ENCODE peak calls at places on chromosomes 1 and 21, in four cellular contexts. J, V, K and B are unnamed samples.

GRCh38 chr1:51792864-51793263 is 85.7 kb downstream of the NRDC start:
- DNase-seq in J (peak), V (peak), K (no peak), B (peak)

GRCh38 chr21:27743971-27744564 is 777.2 kb upstream of the ADAMTS5 start:
- DNase-seq in J (no peak), V (no peak), K (no peak), B (no peak)

GRCh38 chr1:37651803-37652202 is 17.1 kb upstream of the RSPO1 start:
- DNase-seq in J (no peak), V (no peak), K (no peak), B (no peak)

GRCh38 chr1:165144757-165145397 is 211.6 kb downstream of the LMX1A start:
- DNase-seq in J (peak), V (peak), K (peak), B (peak)

GRCh38 chr1:85992756-85993155 is 163.8 kb downstream of the COL24A1 start:
- DNase-seq in J (peak), V (peak), K (no peak), B (no peak)

GRCh38 chr1:7586031-7586941 is 184.8 kb upstream of the VAMP3 start:
- DNase-seq in J (no peak), V (no peak), K (no peak), B (no peak)

GRCh38 chr1:62585481-62586155 is 11.7 kb upstream of the ANGPTL3 start:
- DNase-seq in J (no peak), V (no peak), K (peak), B (no peak)

GRCh38 chr21:39712976-39713375 is 32.0 kb upstream of the IGSF5 start:
- DNase-seq in J (no peak), V (no peak), K (peak), B (no peak)

GRCh38 chr1:167726038-167726437 is 4.3 kb downstream of the MPZL1 start:
- DNase-seq in J (no peak), V (no peak), K (no peak), B (no peak)

GRCh38 chr1:150365945-150366344 is 2.0 kb downstream of the RPRD2 start:
- DNase-seq in J (peak), V (peak), K (no peak), B (no peak)

GRCh38 chr21:38979271-38980196 is 173.8 kb downstream of the ETS2 start:
- DNase-seq in J (peak), V (peak), K (no peak), B (no peak)

GRCh38 chr1:230126529-230127104 is 59.6 kb downstream of the GALNT2 start:
- DNase-seq in J (no peak), V (no peak), K (no peak), B (no peak)

GRCh38 chr1:175217674-175218073 is 25.1 kb upstream of the KIAA0040 start:
- DNase-seq in J (no peak), V (no peak), K (no peak), B (no peak)

GRCh38 chr1:203791498-203791897 is 3.9 kb upstream of the ZBED6 start:
- DNase-seq in J (no peak), V (peak), K (no peak), B (no peak)

GRCh38 chr1:9687120-9687875 is 35.8 kb downstream of the PIK3CD start:
- DNase-seq in J (peak), V (peak), K (peak), B (no peak)

GRCh38 chr1:160403244-160403643 is 2.9 kb downstream of the VANGL2 start:
- DNase-seq in J (no peak), V (peak), K (no peak), B (no peak)

GRCh38 chr1:231528175-231529029 is at the start of gene TSNAX:
- DNase-seq in J (peak), V (peak), K (peak), B (peak)

GRCh38 chr1:168512864-168513595 is 30.8 kb downstream of the XCL2 start:
- DNase-seq in J (no peak), V (no peak), K (peak), B (no peak)

GRCh38 chr1:22914633-22915217 is 57.9 kb downstream of the LACTBL1 start:
- DNase-seq in J (no peak), V (no peak), K (no peak), B (no peak)

GRCh38 chr1:184615301-184615700 is 139.4 kb downstream of the EDEM3 start:
- DNase-seq in J (no peak), V (no peak), K (no peak), B (no peak)

GRCh38 chr1:93804412-93804811 is 74.6 kb downstream of the DNTTIP2 start:
- DNase-seq in J (peak), V (peak), K (no peak), B (peak)

GRCh38 chr1:236938745-236939144 is 65.5 kb downstream of the MT1HL1 start:
- DNase-seq in J (no peak), V (no peak), K (no peak), B (no peak)

GRCh38 chr21:26412831-26413329 is 160.2 kb downstream of the CYYR1 start:
- DNase-seq in J (no peak), V (no peak), K (no peak), B (no peak)

GRCh38 chr1:172269644-172270043 is 150.8 kb upstream of the C1orf105 start:
- DNase-seq in J (peak), V (peak), K (peak), B (no peak)

GRCh38 chr1:242524571-242525359 is at the start of gene PLD5:
- DNase-seq in J (peak), V (no peak), K (no peak), B (no peak)

GRCh38 chr1:59057211-59057694 is 239.6 kb upstream of the FGGY start:
- DNase-seq in J (peak), V (peak), K (peak), B (peak)
- TF ChIP-seq CTCF in J (peak), V (no peak), K (no peak), B (no peak)

DNA sequence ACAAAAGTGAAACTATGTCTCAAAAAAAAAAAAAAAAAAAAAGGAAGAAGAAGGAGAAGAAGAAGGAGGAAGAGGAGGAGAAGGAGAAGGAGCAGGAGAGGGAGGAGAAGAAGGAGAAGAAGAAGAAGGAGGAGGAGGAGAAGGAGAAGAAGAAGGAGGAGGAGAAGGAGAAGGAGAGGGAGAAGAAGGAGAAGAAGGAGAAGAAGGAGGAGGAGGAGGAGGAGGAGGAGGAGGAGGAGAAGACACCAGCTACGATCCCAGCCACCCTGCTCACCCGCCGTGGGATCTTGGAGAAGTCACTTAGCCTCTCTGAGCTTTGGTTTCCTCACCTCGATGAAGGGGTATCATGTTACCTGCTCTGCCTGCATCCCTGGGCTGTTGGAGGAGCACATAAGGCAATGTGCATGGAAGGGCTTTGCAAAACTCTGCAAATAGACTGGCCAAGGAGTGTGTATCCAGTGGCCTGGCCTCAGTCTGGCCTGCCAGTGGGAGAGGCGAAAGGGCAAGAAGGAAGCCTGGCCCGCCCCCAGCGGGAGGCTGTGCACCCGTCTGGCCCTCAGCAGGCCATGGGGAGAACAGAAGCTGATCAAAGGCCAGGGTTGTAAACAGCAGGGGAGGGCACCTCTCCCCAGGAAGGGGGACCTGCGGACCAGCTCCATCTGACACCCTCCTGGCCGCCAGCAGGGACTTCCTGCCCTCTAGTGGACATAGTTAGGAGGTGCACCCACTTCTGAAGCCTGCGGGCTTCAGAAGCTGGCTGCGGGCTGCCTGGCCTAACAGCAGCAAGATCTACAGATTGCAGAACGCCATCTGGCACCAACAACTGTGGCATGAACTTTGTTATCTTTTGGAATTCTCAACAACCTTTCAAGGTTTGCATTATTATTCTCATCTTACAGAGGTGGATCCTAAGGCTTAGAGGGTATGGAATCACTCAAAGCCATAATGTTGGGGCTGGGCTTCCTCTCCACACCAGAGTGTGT is 19.2 kb upstream of the CDK18 start:
- DNase-seq in J (peak), V (peak), K (peak), B (peak)
- TF ChIP-seq CTCF in J (peak), V (peak), K (peak), B (peak)

GRCh38 chr1:246002725-246003441 is 504.2 kb downstream of the SMYD3 start:
- DNase-seq in J (peak), V (peak), K (peak), B (peak)
- TF ChIP-seq CTCF in J (peak), V (peak), K (peak), B (peak)

GRCh38 chr1:116510361-116510760 is 60.5 kb downstream of the CD58 start:
- DNase-seq in J (peak), V (no peak), K (no peak), B (no peak)

GRCh38 chr1:116508984-116509980 is 61.5 kb downstream of the CD58 start:
- DNase-seq in J (peak), V (peak), K (peak), B (peak)

GRCh38 chr1:116513956-116514355 is 56.9 kb downstream of the CD58 start:
- DNase-seq in J (no peak), V (no peak), K (no peak), B (no peak)

GRCh38 chr1:116508090-116508983 is 62.5 kb downstream of the CD58 start:
- DNase-seq in J (peak), V (no peak), K (no peak), B (no peak)

GRCh38 chr1:116511459-116512019 is 59.3 kb downstream of the CD58 start:
- DNase-seq in J (no peak), V (no peak), K (no peak), B (no peak)
- TF ChIP-seq CTCF in J (no peak), V (no peak), K (no peak), B (no peak)